ENCODE peak calls at places on chromosomes 5 and 9, in five cellular contexts. H, G, C, E and D are unnamed samples.

GRCh38 chr5:180526265-180526664 is 32.1 kb downstream of the CNOT6 start:
- DNase-seq in C (no peak), G (no peak), E (no peak), H (no peak), D (no peak)

GRCh38 chr9:109181284-109181683 is 14.2 kb upstream of the FRRS1L start:
- DNase-seq in H (no peak), C (no peak), G (no peak), E (no peak), D (no peak)

GRCh38 chr5:65461490-65461889 is 20.2 kb downstream of the ADAMTS6 start:
- DNase-seq in G (no peak), H (no peak), E (no peak), C (no peak), D (no peak)

GRCh38 chr9:133359420-133360175 is 3.2 kb downstream of the SURF2 start:
- DNase-seq in G (no peak), C (no peak), E (no peak), H (no peak), D (no peak)

GRCh38 chr5:98108497-98108896 is 665.0 kb upstream of the RGMB start:
- DNase-seq in C (no peak), E (no peak), G (peak), H (no peak), D (no peak)

GRCh38 chr9:75108571-75108970 is 20.3 kb downstream of the OSTF1 start:
- DNase-seq in C (no peak), H (peak), E (no peak), G (peak), D (no peak)

GRCh38 chr5:35575578-35575977 is 42.1 kb upstream of the SPEF2 start:
- DNase-seq in G (no peak), E (no peak), C (no peak), H (no peak), D (no peak)

GRCh38 chr9:33850267-33850629 is 33.3 kb downstream of the UBE2R2 start:
- DNase-seq in E (no peak), C (no peak), G (no peak), H (no peak), D (peak)

GRCh38 chr5:73433982-73434342 is 14.6 kb downstream of the FOXD1 start:
- DNase-seq in G (no peak), E (no peak), C (no peak), H (no peak), D (no peak)

GRCh38 chr5:151298063-151298462 is 5.5 kb downstream of the SLC36A3 start:
- DNase-seq in G (peak), H (no peak), E (peak), C (no peak), D (no peak)

GRCh38 chr5:123879071-123879470 is 367.1 kb downstream of the CSNK1G3 start:
- DNase-seq in H (no peak), C (no peak), E (no peak), G (no peak), D (no peak)

DNA sequence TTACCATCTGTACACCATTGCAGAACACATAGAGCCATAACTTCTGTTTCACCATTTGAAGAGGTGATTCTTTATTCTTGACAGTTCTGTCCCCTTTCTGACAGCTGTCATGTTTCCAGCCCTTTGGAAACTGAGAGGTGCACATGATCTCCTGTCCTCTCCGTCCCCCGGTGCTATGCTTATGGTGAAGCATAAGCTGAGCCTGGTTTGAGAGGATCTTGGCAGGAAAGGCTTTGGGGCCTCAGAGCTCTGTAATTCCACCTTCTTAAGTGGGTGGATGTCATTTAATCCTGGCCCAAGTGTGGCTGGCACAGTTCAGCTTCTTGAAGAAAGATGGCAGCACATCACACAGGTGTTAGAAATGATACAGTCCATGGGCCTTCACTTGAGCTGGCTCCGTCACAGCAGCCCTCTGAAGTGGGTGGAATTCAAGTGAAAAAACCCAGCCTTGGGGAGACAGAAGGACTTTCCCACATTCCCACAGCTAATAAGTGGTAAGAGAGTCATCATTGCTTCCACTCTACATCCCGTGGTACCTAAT is 30.7 kb upstream of the GRPEL2 start:
- DNase-seq in E (no peak), G (no peak), C (no peak), H (no peak), D (no peak)
- TF ChIP-seq CTCF in E (no peak), G (no peak), C (no peak), H (no peak), D (peak)

DNA sequence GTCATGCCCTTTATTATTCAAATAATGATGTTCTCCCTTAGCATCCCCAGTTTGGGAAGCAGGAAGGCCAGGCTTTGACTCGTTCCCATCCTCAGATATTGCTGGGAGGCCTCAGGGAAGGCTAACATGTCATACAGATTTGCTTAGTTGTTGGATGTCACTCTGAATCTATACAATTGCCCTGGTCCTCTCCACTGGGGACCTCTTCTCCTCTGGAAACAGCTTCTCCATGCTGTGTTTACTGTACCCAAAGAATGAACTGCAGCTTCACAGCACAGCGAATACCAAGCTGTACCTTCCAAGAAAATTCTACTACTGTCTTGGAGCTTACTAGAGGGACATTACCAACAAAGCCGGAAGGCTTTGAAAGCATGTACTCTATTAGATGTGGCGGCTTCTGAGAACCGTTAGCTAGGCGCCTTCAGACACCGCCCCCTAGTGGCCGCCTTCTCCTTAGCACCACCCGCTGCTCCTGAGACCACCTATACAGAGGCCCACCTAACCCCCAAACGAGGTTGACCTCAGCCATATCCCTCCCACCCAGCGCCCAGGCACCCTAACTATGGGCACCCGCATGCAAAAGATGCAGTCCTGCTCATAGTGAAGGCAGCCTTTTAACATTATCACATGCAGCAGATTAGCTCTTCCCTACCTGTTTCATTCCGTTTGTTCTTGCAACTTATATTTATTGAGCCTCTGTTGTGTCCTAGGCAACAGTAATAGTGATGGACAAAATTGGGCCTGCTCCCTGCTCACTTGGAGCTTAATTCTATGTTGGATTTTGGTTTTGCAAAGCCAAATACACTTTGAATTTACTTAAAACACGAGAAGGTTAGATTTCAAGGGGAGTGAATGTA is 34.9 kb upstream of the FOXI1 start:
- DNase-seq in E (no peak), H (peak), C (no peak), G (peak), D (no peak)
- TF ChIP-seq CTCF in E (peak), H (no peak), C (no peak), G (peak), D (peak)

GRCh38 chr5:60386398-60386797 is 313.6 kb downstream of the DEPDC1B start:
- DNase-seq in G (no peak), E (no peak), C (no peak), H (no peak), D (no peak)

GRCh38 chr5:60377826-60378225 is 322.1 kb downstream of the DEPDC1B start:
- DNase-seq in C (no peak), H (no peak), G (no peak), E (no peak), D (no peak)

GRCh38 chr5:60387041-60387440 is 312.9 kb downstream of the DEPDC1B start:
- DNase-seq in G (no peak), H (peak), E (no peak), C (no peak), D (no peak)

GRCh38 chr5:60379907-60380306 is 320.1 kb downstream of the DEPDC1B start:
- DNase-seq in C (no peak), H (no peak), G (no peak), E (no peak), D (no peak)

GRCh38 chr5:60382761-60383160 is 317.2 kb downstream of the DEPDC1B start:
- DNase-seq in H (no peak), G (peak), E (no peak), C (no peak), D (no peak)
- TF ChIP-seq CTCF in H (no peak), G (peak), E (peak), C (no peak), D (peak)

DNA sequence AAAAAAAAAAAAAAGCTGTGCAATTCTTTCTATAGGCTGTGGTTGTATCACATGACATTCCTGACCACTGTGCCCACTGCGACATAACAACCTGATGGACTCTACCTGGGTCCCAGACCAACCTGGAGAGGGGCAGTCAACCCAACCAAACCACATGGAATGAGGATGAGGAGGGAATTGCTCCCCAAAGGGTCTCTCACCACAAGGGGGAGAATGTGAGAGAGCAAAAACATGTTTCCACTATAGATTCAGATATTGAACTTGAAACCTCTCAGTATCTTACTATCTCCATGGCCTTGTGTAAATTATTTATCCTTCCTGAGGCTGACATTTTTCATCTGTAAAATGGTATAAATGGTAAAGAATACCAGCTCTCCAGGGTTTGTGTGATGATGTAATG is 66.9 kb upstream of the SV2C start:
- DNase-seq in G (no peak), H (no peak), E (no peak), C (no peak), D (no peak)
- TF ChIP-seq CTCF in G (no peak), H (no peak), E (no peak), C (no peak), D (peak)

GRCh38 chr5:87850843-87851242 is 417.8 kb downstream of the TMEM161B start:
- DNase-seq in H (no peak), G (no peak), E (no peak), C (no peak), D (no peak)

GRCh38 chr5:87844449-87844848 is 424.2 kb downstream of the TMEM161B start:
- DNase-seq in E (no peak), H (no peak), G (no peak), C (no peak), D (no peak)

GRCh38 chr5:87845734-87846133 is 422.9 kb downstream of the TMEM161B start:
- DNase-seq in E (no peak), H (no peak), G (no peak), C (no peak), D (no peak)

GRCh38 chr5:87844866-87845265 is 423.8 kb downstream of the TMEM161B start:
- DNase-seq in C (no peak), H (no peak), G (no peak), E (no peak), D (no peak)
- TF ChIP-seq CTCF in C (no peak), H (no peak), G (no peak), E (no peak), D (no peak)

GRCh38 chr9:120869726-120870125 is 7.3 kb downstream of the PHF19 start:
- DNase-seq in G (no peak), C (no peak), E (no peak), H (no peak), D (no peak)

GRCh38 chr9:120869360-120869687 is 7.7 kb downstream of the PHF19 start:
- DNase-seq in E (no peak), C (no peak), H (no peak), G (no peak), D (no peak)

GRCh38 chr9:120868339-120868675 is 8.7 kb downstream of the PHF19 start:
- DNase-seq in E (no peak), H (no peak), C (no peak), G (peak), D (no peak)

GRCh38 chr9:120867676-120868338 is 9.2 kb downstream of the PHF19 start:
- DNase-seq in G (no peak), H (no peak), C (no peak), E (no peak), D (no peak)

DNA sequence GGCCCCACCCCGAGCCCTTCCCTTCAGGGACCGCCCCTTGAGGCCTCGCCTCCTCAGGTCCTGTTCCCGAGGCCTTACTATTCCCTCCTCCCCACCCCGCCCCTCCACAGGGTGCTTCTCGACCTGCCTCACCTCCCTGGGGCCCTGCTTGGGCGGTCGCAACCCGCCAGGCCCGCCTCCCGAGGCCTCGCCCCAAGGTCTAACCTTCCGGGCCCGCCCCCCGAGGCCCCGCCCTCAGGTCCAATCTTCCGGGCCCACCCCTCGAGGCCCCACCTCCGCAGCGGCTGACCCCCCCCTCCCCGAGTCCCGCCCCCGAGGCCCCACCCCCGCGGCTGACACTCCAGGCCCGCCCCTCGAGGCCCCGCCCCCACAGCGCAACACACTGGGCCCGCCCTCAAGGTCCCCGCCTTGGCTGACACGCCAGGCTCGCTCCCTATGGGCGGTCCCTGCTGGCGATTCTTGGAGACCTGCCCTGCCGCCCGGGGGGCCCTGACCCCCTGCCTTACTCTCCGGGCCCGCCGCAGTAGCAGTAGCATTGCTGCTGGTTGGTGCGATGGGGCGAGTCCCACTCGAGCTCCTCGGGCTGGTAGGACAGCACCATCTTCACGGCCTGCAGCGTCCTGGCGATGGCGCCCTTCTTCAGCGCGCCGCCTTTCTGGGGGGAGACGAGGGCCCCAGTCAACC is 8.2 kb downstream of the PHF19 start:
- DNase-seq in H (peak), E (peak), G (peak), C (peak), D (peak)
- TF ChIP-seq CTCF in H (peak), E (peak), G (peak), C (no peak), D (no peak)

DNA sequence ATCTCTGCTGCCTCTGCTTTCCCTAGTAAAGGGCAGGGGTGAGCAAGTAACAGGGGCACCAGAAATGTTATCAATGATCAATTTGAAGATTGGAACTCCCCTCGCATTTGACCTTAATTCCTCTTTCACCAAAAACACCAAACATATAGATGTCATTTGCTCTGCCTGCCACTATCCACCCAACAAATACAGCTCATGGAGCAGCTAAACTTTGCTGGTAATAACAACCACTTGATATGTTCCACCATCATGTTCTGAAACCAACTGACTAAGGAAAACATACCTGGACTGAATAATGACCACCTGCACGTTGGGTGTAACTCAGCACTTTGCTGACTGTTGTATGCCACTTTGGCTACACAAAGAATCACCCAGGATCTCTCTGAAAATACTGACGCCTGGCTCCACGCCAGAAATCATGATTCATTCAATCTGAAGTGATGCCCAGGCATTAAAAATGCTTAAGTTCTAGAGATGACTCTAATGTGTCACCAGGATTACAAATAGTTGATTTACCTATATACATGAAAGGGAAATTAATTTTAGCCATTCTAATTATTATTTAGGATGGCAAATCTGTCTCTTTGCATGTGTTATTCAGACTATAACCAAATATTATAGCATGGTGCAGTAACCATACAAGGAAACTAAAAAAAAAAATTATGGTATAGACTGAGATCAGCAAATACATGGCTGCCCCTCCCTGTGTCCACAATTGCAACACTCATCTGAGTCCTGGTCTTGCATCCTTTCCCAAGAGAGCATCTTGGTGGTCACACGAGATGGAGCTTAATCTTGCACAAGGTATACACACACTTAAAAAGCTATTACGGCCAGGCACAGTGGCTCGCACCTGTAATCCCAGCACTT is 43.1 kb upstream of the TTC39B start:
- DNase-seq in C (no peak), E (no peak), G (peak), H (no peak), D (no peak)
- TF ChIP-seq CTCF in C (no peak), E (no peak), G (no peak), H (no peak), D (no peak)

GRCh38 chr9:112844771-112845542 is 45.7 kb downstream of the SLC46A2 start:
- DNase-seq in E (peak), C (peak), G (peak), H (peak), D (peak)

GRCh38 chr9:112846528-112847488 is 43.9 kb downstream of the SLC46A2 start:
- DNase-seq in G (peak), E (no peak), H (no peak), C (no peak), D (no peak)

GRCh38 chr9:112850840-112851239 is 39.8 kb downstream of the SLC46A2 start:
- DNase-seq in C (no peak), H (no peak), G (no peak), E (no peak), D (no peak)

GRCh38 chr9:112849363-112849922 is 41.2 kb downstream of the SLC46A2 start:
- DNase-seq in G (no peak), C (no peak), H (no peak), E (no peak), D (no peak)

DNA sequence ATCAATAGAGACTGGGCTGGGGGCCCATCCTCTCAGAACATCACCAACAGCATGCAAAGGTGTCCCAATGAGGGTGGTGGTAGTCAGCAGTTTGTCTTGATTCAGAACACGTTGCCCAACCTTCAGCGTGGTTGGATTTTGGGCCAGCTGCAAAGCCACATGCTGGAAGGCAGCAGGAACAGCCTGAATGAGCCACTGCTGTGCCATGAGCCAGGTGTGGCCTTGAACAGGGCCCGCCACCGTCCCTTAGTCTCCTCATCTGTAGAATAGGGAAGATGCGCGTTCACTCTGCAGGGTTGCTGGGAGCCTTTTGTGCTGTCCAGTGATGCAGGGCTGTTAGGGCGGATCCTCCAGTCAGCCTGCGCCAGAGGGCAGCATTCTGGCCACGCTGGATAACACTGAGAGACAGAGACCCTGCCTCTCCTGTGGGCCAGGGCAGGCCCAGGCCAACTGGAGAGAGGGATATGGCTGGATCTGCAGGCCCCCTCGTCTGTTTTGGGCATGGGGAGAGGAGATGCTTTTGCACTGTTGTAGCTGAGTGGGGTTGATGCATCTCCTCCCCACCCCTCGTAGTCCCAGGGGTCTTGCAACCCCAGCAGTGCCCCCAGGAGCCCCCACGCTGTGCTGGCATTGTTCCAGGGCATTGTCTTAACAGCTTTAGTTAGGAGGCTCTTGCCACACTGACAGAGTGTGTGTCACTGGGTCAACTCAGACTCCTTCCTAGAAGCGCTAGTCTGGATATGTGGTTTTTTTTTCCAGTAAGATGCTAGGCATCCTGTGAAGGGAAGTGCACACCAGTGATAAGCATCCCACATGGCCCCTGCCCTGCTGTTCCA is 42.1 kb downstream of the SLC46A2 start:
- DNase-seq in H (no peak), C (no peak), G (peak), E (no peak), D (no peak)
- TF ChIP-seq CTCF in H (no peak), C (no peak), G (no peak), E (no peak), D (no peak)